ENCODE peak calls at places on chromosome 16, in four cellular contexts. E is HTR-8/SVneo, A is stomach, Y is AG09319. H is an unnamed sample.

GRCh38 chr16:2511128-2511785 is 2.5 kb upstream of the ATP6V0C start:
- DNase-seq in Y (no peak), A (peak), E (no peak), H (peak)

GRCh38 chr16:89489040-89489721 is 1.2 kb downstream of the ANKRD11 start:
- DNase-seq in A (peak), Y (peak), E (peak), H (peak)

GRCh38 chr16:11101283-11101682 is 154.7 kb downstream of the SOCS1 start:
- DNase-seq in A (no peak), E (no peak), Y (no peak), H (no peak)

GRCh38 chr16:55508271-55508921 is 476 bp upstream of the LPCAT2 start:
- DNase-seq in E (no peak), A (no peak), Y (no peak), H (no peak)

GRCh38 chr16:3460121-3460520 is 16.6 kb downstream of the NAA60 start:
- DNase-seq in A (no peak), E (no peak), Y (no peak), H (no peak)

GRCh38 chr16:66408181-66409048 is 18.7 kb upstream of the BEAN1 start:
- DNase-seq in E (no peak), Y (no peak), A (no peak), H (peak)

GRCh38 chr16:61814716-61815347 is 221.4 kb downstream of the CDH8 start:
- DNase-seq in A (no peak), Y (no peak), E (no peak), H (no peak)

GRCh38 chr16:11101695-11102522 is 154.1 kb downstream of the SOCS1 start:
- DNase-seq in A (no peak), E (no peak), Y (no peak), H (no peak)

GRCh38 chr16:65105173-65105572 is 16.7 kb downstream of the CDH11 start:
- DNase-seq in E (no peak), Y (no peak), A (no peak), H (peak)

GRCh38 chr16:81469710-81470481 is 25.3 kb downstream of the CMIP start:
- DNase-seq in E (no peak), A (peak), Y (no peak), H (no peak)

GRCh38 chr16:78596996-78597422 is 497.6 kb downstream of the WWOX start:
- DNase-seq in Y (no peak), E (no peak), A (no peak), H (no peak)

GRCh38 chr16:48918520-48919258 is 308.7 kb upstream of the N4BP1 start:
- DNase-seq in E (no peak), Y (no peak), A (no peak), H (no peak)

GRCh38 chr16:64657316-64658011 is 464.4 kb downstream of the CDH11 start:
- DNase-seq in A (no peak), Y (no peak), E (no peak), H (peak)

GRCh38 chr16:70717817-70718216 is 32.0 kb upstream of the MTSS2 start:
- DNase-seq in E (no peak), Y (no peak), A (no peak), H (no peak)